ENCODE peak calls at places on chromosomes 11 and 22, in ten cellular contexts. Y is HCT116, W is astrocyte of the cerebellum, G is testis, B is bronchial epithelial cell, S is uterus, V is mucosa of descending colon, X is fibroblast of pulmonary artery, D is BJ, U is mesenchymal stem cell. M is an unnamed sample.

GRCh38 chr22:24289138-24289537 is 18.5 kb downstream of the SPECC1L start:
- DNase-seq in Y (no peak), W (peak; percentile 88), G (no peak), B (peak; percentile 21), S (no peak), V (no peak), X (peak; percentile 84), D (peak; percentile 93), U (peak; percentile 89), M (no peak)

GRCh38 chr22:45096256-45096907 is 67.3 kb upstream of the NUP50 start:
- DNase-seq in Y (peak; percentile 47), W (peak; percentile 35), G (peak; percentile 72), B (peak; percentile 48), S (peak; percentile 34), V (peak; percentile 76), X (peak; percentile 68), D (no peak), U (peak; percentile 69), M (peak; percentile 12)

GRCh38 chr11:46223252-46223513 is 54.3 kb upstream of the CREB3L1 start:
- DNase-seq in Y (no peak), W (no peak), G (no peak), B (no peak), S (no peak), V (no peak), X (no peak), D (no peak), U (no peak), M (no peak)

GRCh38 chr11:134120143-134120850 is 51.4 kb downstream of the JAM3 start:
- DNase-seq in Y (no peak), W (peak; percentile 91), G (peak; percentile 75), B (peak; percentile 90), S (peak; percentile 63), V (peak; percentile 49), X (peak; percentile 93), D (peak; percentile 73), U (peak; percentile 97), M (no peak)

GRCh38 chr11:44300881-44301855 is 8.8 kb downstream of the ALX4 start:
- DNase-seq in Y (no peak), W (no peak), G (no peak), B (no peak), S (no peak), V (no peak), X (no peak), D (peak; percentile 58), U (peak; percentile 68), M (no peak)

GRCh38 chr11:117239295-117239694 is 6.8 kb downstream of the RNF214 start:
- DNase-seq in Y (no peak), W (peak; percentile 47), G (no peak), B (peak; percentile 81), S (no peak), V (no peak), X (peak; percentile 92), D (peak; percentile 94), U (peak; percentile 94), M (no peak)

GRCh38 chr11:34278175-34278574 is 79.6 kb downstream of the ABTB2 start:
- DNase-seq in Y (no peak), W (no peak), G (no peak), B (no peak), S (no peak), V (no peak), X (no peak), D (no peak), U (no peak), M (no peak)

GRCh38 chr11:86160546-86161149 is 83.9 kb upstream of the EED start:
- DNase-seq in Y (no peak), W (no peak), G (no peak), B (peak; percentile 90), S (no peak), V (no peak), X (peak; percentile 51), D (no peak), U (no peak), M (no peak)

GRCh38 chr11:12085371-12086251 is 24.8 kb upstream of the MICAL2 start:
- DNase-seq in Y (no peak), W (no peak), G (no peak), B (no peak), S (no peak), V (no peak), X (no peak), D (no peak), U (peak; percentile 76), M (no peak)

GRCh38 chr11:86983071-86983488 is 27.9 kb upstream of the FZD4 start:
- DNase-seq in Y (no peak), W (no peak), G (no peak), B (peak; percentile 83), S (no peak), V (no peak), X (peak; percentile 15), D (no peak), U (no peak), M (no peak)

GRCh38 chr11:16923987-16924386 is 90.2 kb downstream of the PLEKHA7 start:
- DNase-seq in Y (no peak), W (no peak), G (no peak), B (no peak), S (no peak), V (peak; percentile 68), X (no peak), D (no peak), U (no peak), M (no peak)

GRCh38 chr22:47805394-47805935 is 1043.0 kb downstream of the TBC1D22A start:
- DNase-seq in Y (no peak), W (no peak), G (no peak), B (no peak), S (no peak), V (no peak), X (no peak), D (no peak), U (no peak), M (no peak)

GRCh38 chr11:64935634-64936081 is at the start of gene GPHA2:
- DNase-seq in Y (no peak), W (no peak), G (no peak), B (peak; percentile 20), S (peak; percentile 50), V (no peak), X (peak; percentile 23), D (no peak), U (peak; percentile 15), M (no peak)
- H3K4me3 ChIP-seq in Y (no peak within 1 kb of the TSS), W (no peak within 1 kb of the TSS), G (no peak within 1 kb of the TSS), B (no peak within 1 kb of the TSS), S (no peak within 1 kb of the TSS), V (no peak within 1 kb of the TSS), X (no peak within 1 kb of the TSS), D (no peak within 1 kb of the TSS), U (no peak within 1 kb of the TSS), M (no peak within 1 kb of the TSS)

GRCh38 chr11:64853709-64854108 is 9.3 kb upstream of the CDC42BPG start:
- DNase-seq in Y (no peak), W (no peak), G (no peak), B (no peak), S (no peak), V (peak; percentile 18), X (no peak), D (no peak), U (no peak), M (no peak)

GRCh38 chr11:64852804-64853520 is 8.5 kb upstream of the CDC42BPG start:
- DNase-seq in Y (no peak), W (no peak), G (no peak), B (no peak), S (no peak), V (no peak), X (no peak), D (no peak), U (no peak), M (no peak)

GRCh38 chr11:64849600-64850356 is 5.3 kb upstream of the CDC42BPG start:
- DNase-seq in Y (no peak), W (no peak), G (no peak), B (no peak), S (no peak), V (no peak), X (peak; percentile 51), D (no peak), U (no peak), M (no peak)

GRCh38 chr11:64850979-64851567 is 6.6 kb upstream of the CDC42BPG start:
- DNase-seq in Y (no peak), W (no peak), G (no peak), B (no peak), S (no peak), V (peak; percentile 42), X (no peak), D (no peak), U (peak; percentile 54), M (no peak)

GRCh38 chr11:64851831-64852337 is 7.4 kb upstream of the CDC42BPG start:
- DNase-seq in Y (no peak), W (no peak), G (no peak), B (no peak), S (no peak), V (peak; percentile 21), X (no peak), D (no peak), U (no peak), M (no peak)
- H3K4me3 ChIP-seq in Y (no peak overlapping the region), W (no peak overlapping the region), G (no peak overlapping the region), B (no peak overlapping the region), S (no peak overlapping the region), V (no peak overlapping the region), X (no peak overlapping the region), D (no peak overlapping the region), U (no peak overlapping the region), M (no peak overlapping the region)

GRCh38 chr11:101014600-101015242 is 114.9 kb downstream of the PGR start:
- DNase-seq in Y (no peak), W (no peak), G (no peak), B (no peak), S (no peak), V (no peak), X (no peak), D (no peak), U (peak; percentile 8), M (no peak)
- H3K4me3 ChIP-seq in Y (no peak overlapping the region), W (no peak overlapping the region), G (no peak overlapping the region), B (no peak overlapping the region), S (no peak overlapping the region), V (no peak overlapping the region), X (no peak overlapping the region), D (no peak overlapping the region), U (no peak overlapping the region), M (no peak overlapping the region)

DNA sequence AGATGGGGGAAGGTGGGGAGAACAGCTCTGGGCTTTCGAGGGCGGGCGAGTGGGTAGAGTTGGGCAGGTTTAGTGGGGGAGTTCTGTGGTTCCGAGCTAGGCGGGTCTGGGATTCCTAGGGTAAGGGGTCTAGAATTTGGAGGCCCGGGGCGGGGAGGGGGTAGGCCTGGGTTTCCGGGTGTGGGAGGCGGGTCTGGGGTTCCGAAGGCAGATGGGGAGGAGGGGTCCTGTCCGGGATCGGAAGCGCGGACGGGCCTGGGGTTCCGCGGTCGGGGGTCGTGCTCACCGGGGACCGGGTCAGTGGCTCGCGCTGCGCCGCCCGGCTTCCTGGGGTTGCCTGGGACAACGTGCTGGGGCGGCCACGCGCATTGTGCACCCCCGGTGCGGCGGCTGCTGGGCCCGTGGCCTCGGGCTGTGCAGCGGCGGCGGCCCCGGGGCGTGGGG is at the start of gene TTLL8:
- DNase-seq in Y (no peak), W (no peak), G (no peak), B (no peak), S (no peak), V (no peak), X (no peak), D (no peak), U (no peak), M (no peak)
- H3K4me3 ChIP-seq in Y (no peak within 1 kb of the TSS), W (no peak within 1 kb of the TSS), G (peak within 1 kb of the TSS; percentile 39), B (no peak within 1 kb of the TSS), S (no peak within 1 kb of the TSS), V (no peak within 1 kb of the TSS), X (no peak within 1 kb of the TSS), D (no peak within 1 kb of the TSS), U (no peak within 1 kb of the TSS), M (no peak within 1 kb of the TSS)